ENCODE peak calls at places on chromosomes 6 and 20, in ten cellular contexts. One of them, this sample, is unnamed.

GRCh38 chr6:111812080-111813038 is 60.9 kb downstream of the FYN start:
- DNase-seq in fibroblast of lung: no peak
- DNase-seq in glutamatergic neuron: peak; percentile 73
- DNase-seq in astrocyte of the spinal cord: no peak
- DNase-seq in type B pancreatic cell: no peak
- DNase-seq in astrocyte: peak; percentile 66
- DNase-seq in esophagus muscularis mucosa: no peak
- DNase-seq in stomach: no peak
- DNase-seq in A549: no peak
- DNase-seq in GM12865: no peak
- DNase-seq in this sample: no peak

GRCh38 chr20:48298424-48298823 is 513.1 kb upstream of the SULF2 start:
- DNase-seq in fibroblast of lung: no peak
- DNase-seq in glutamatergic neuron: no peak
- DNase-seq in astrocyte of the spinal cord: no peak
- DNase-seq in type B pancreatic cell: no peak
- DNase-seq in astrocyte: no peak
- DNase-seq in esophagus muscularis mucosa: no peak
- DNase-seq in stomach: no peak
- DNase-seq in A549: no peak
- DNase-seq in GM12865: no peak
- DNase-seq in this sample: no peak

GRCh38 chr6:128574413-128574812 is 54.0 kb upstream of the PTPRK start:
- DNase-seq in fibroblast of lung: no peak
- DNase-seq in glutamatergic neuron: no peak
- DNase-seq in astrocyte of the spinal cord: no peak
- DNase-seq in type B pancreatic cell: no peak
- DNase-seq in astrocyte: no peak
- DNase-seq in esophagus muscularis mucosa: no peak
- DNase-seq in stomach: no peak
- DNase-seq in A549: no peak
- DNase-seq in GM12865: peak; percentile 18
- DNase-seq in this sample: no peak

GRCh38 chr6:35736982-35737412 is at the start of gene ARMC12:
- DNase-seq in fibroblast of lung: no peak
- DNase-seq in glutamatergic neuron: no peak
- DNase-seq in astrocyte of the spinal cord: no peak
- DNase-seq in type B pancreatic cell: no peak
- DNase-seq in astrocyte: no peak
- DNase-seq in esophagus muscularis mucosa: no peak
- DNase-seq in stomach: no peak
- DNase-seq in A549: no peak
- DNase-seq in GM12865: no peak
- DNase-seq in this sample: no peak

GRCh38 chr6:82988904-82989303 is 76.7 kb downstream of the UBE3D start:
- DNase-seq in fibroblast of lung: peak; percentile 11
- DNase-seq in glutamatergic neuron: no peak
- DNase-seq in astrocyte of the spinal cord: peak; percentile 14
- DNase-seq in type B pancreatic cell: no peak
- DNase-seq in astrocyte: peak; percentile 33
- DNase-seq in esophagus muscularis mucosa: no peak
- DNase-seq in stomach: no peak
- DNase-seq in A549: no peak
- DNase-seq in GM12865: no peak
- DNase-seq in this sample: no peak

GRCh38 chr20:15992564-15992963 is 580.7 kb downstream of the KIF16B start:
- DNase-seq in fibroblast of lung: no peak
- DNase-seq in glutamatergic neuron: no peak
- DNase-seq in astrocyte of the spinal cord: no peak
- DNase-seq in type B pancreatic cell: no peak
- DNase-seq in astrocyte: no peak
- DNase-seq in esophagus muscularis mucosa: no peak
- DNase-seq in stomach: no peak
- DNase-seq in A549: no peak
- DNase-seq in GM12865: no peak
- DNase-seq in this sample: no peak

GRCh38 chr6:106739387-106739786 is 110.0 kb downstream of the QRSL1 start:
- DNase-seq in fibroblast of lung: no peak
- DNase-seq in glutamatergic neuron: no peak
- DNase-seq in astrocyte of the spinal cord: peak; percentile 32
- DNase-seq in type B pancreatic cell: no peak
- DNase-seq in astrocyte: no peak
- DNase-seq in esophagus muscularis mucosa: no peak
- DNase-seq in stomach: peak; percentile 84
- DNase-seq in A549: peak; percentile 34
- DNase-seq in GM12865: no peak
- DNase-seq in this sample: no peak

GRCh38 chr6:12957321-12958051 is 240.9 kb downstream of the PHACTR1 start:
- DNase-seq in fibroblast of lung: peak; percentile 48
- DNase-seq in glutamatergic neuron: peak; percentile 29
- DNase-seq in astrocyte of the spinal cord: peak; percentile 72
- DNase-seq in type B pancreatic cell: no peak
- DNase-seq in astrocyte: peak; percentile 58
- DNase-seq in esophagus muscularis mucosa: no peak
- DNase-seq in stomach: peak; percentile 76
- DNase-seq in A549: peak; percentile 6
- DNase-seq in GM12865: peak; percentile 9
- DNase-seq in this sample: no peak

GRCh38 chr6:163187201-163187600 is 227.3 kb upstream of the QKI start:
- DNase-seq in fibroblast of lung: no peak
- DNase-seq in glutamatergic neuron: no peak
- DNase-seq in astrocyte of the spinal cord: no peak
- DNase-seq in type B pancreatic cell: no peak
- DNase-seq in astrocyte: no peak
- DNase-seq in esophagus muscularis mucosa: peak; percentile 87
- DNase-seq in stomach: no peak
- DNase-seq in A549: no peak
- DNase-seq in GM12865: no peak
- DNase-seq in this sample: no peak

GRCh38 chr6:71211799-71212198 is 76.8 kb upstream of the OGFRL1 start:
- DNase-seq in fibroblast of lung: no peak
- DNase-seq in glutamatergic neuron: no peak
- DNase-seq in astrocyte of the spinal cord: no peak
- DNase-seq in type B pancreatic cell: no peak
- DNase-seq in astrocyte: no peak
- DNase-seq in esophagus muscularis mucosa: no peak
- DNase-seq in stomach: no peak
- DNase-seq in A549: no peak
- DNase-seq in GM12865: no peak
- DNase-seq in this sample: no peak

GRCh38 chr6:144330588-144330987 is 45.5 kb downstream of the UTRN start:
- DNase-seq in fibroblast of lung: no peak
- DNase-seq in glutamatergic neuron: no peak
- DNase-seq in astrocyte of the spinal cord: no peak
- DNase-seq in type B pancreatic cell: no peak
- DNase-seq in astrocyte: no peak
- DNase-seq in esophagus muscularis mucosa: peak; percentile 80
- DNase-seq in stomach: peak; percentile 85
- DNase-seq in A549: no peak
- DNase-seq in GM12865: no peak
- DNase-seq in this sample: peak; percentile 60

GRCh38 chr20:32278199-32278643 is 770 bp downstream of the KIF3B start:
- DNase-seq in fibroblast of lung: no peak
- DNase-seq in glutamatergic neuron: no peak
- DNase-seq in astrocyte of the spinal cord: no peak
- DNase-seq in type B pancreatic cell: no peak
- DNase-seq in astrocyte: no peak
- DNase-seq in esophagus muscularis mucosa: no peak
- DNase-seq in stomach: no peak
- DNase-seq in A549: no peak
- DNase-seq in GM12865: peak; percentile 81
- DNase-seq in this sample: no peak

GRCh38 chr6:158897236-158897635 is 78.1 kb upstream of the EZR start:
- DNase-seq in fibroblast of lung: no peak
- DNase-seq in glutamatergic neuron: no peak
- DNase-seq in astrocyte of the spinal cord: no peak
- DNase-seq in type B pancreatic cell: no peak
- DNase-seq in astrocyte: no peak
- DNase-seq in esophagus muscularis mucosa: no peak
- DNase-seq in stomach: no peak
- DNase-seq in A549: no peak
- DNase-seq in GM12865: no peak
- DNase-seq in this sample: no peak

GRCh38 chr6:53309059-53309896 is 39.5 kb downstream of the ELOVL5 start:
- DNase-seq in fibroblast of lung: peak; percentile 84
- DNase-seq in glutamatergic neuron: no peak
- DNase-seq in astrocyte of the spinal cord: no peak
- DNase-seq in type B pancreatic cell: no peak
- DNase-seq in astrocyte: peak; percentile 58
- DNase-seq in esophagus muscularis mucosa: no peak
- DNase-seq in stomach: peak; percentile 38
- DNase-seq in A549: no peak
- DNase-seq in GM12865: peak; percentile 81
- DNase-seq in this sample: no peak

GRCh38 chr20:44491635-44492395 is 16.1 kb downstream of the TTPAL start:
- DNase-seq in fibroblast of lung: peak; percentile 69
- DNase-seq in glutamatergic neuron: no peak
- DNase-seq in astrocyte of the spinal cord: peak; percentile 42
- DNase-seq in type B pancreatic cell: no peak
- DNase-seq in astrocyte: no peak
- DNase-seq in esophagus muscularis mucosa: no peak
- DNase-seq in stomach: no peak
- DNase-seq in A549: no peak
- DNase-seq in GM12865: no peak
- DNase-seq in this sample: no peak

GRCh38 chr20:44485830-44486198 is 10.1 kb downstream of the TTPAL start:
- DNase-seq in fibroblast of lung: no peak
- DNase-seq in glutamatergic neuron: no peak
- DNase-seq in astrocyte of the spinal cord: no peak
- DNase-seq in type B pancreatic cell: no peak
- DNase-seq in astrocyte: no peak
- DNase-seq in esophagus muscularis mucosa: no peak
- DNase-seq in stomach: no peak
- DNase-seq in A549: no peak
- DNase-seq in GM12865: no peak
- DNase-seq in this sample: no peak

GRCh38 chr20:44489223-44489622 is 13.5 kb downstream of the TTPAL start:
- DNase-seq in fibroblast of lung: no peak
- DNase-seq in glutamatergic neuron: no peak
- DNase-seq in astrocyte of the spinal cord: no peak
- DNase-seq in type B pancreatic cell: no peak
- DNase-seq in astrocyte: no peak
- DNase-seq in esophagus muscularis mucosa: no peak
- DNase-seq in stomach: no peak
- DNase-seq in A549: no peak
- DNase-seq in GM12865: no peak
- DNase-seq in this sample: no peak

GRCh38 chr20:44489931-44490330 is 14.3 kb downstream of the TTPAL start:
- DNase-seq in fibroblast of lung: no peak
- DNase-seq in glutamatergic neuron: no peak
- DNase-seq in astrocyte of the spinal cord: no peak
- DNase-seq in type B pancreatic cell: no peak
- DNase-seq in astrocyte: no peak
- DNase-seq in esophagus muscularis mucosa: no peak
- DNase-seq in stomach: no peak
- DNase-seq in A549: no peak
- DNase-seq in GM12865: peak; percentile 86
- DNase-seq in this sample: no peak

DNA sequence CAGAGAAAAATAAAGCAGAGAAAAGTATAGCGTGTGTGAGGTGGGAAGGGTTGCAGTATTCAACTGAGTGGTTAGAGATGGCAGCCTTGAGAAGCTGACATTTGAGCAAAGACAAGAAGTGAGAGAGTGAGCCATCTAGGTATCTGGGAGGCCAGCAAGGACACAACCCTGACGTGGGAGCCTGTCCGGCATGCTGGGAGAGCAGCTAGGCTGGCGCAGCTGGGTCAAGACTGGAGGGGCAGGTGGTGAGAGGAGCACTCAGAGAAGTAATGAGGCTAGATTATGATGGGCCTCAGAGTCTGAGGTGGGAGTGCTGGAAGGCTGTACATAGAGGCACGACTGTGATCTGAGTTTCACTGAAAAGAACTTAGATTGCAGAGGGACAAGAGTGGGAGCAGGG is 12.9 kb downstream of the TTPAL start:
- DNase-seq in fibroblast of lung: no peak
- DNase-seq in glutamatergic neuron: no peak
- DNase-seq in astrocyte of the spinal cord: no peak
- DNase-seq in type B pancreatic cell: no peak
- DNase-seq in astrocyte: no peak
- DNase-seq in esophagus muscularis mucosa: no peak
- DNase-seq in stomach: no peak
- DNase-seq in A549: no peak
- DNase-seq in GM12865: no peak
- DNase-seq in this sample: no peak
- TF ChIP-seq CTCF in fibroblast of lung: no peak
- TF ChIP-seq CTCF in glutamatergic neuron: no peak
- TF ChIP-seq CTCF in astrocyte of the spinal cord: no peak
- TF ChIP-seq CTCF in type B pancreatic cell: no peak
- TF ChIP-seq CTCF in astrocyte: no peak
- TF ChIP-seq CTCF in esophagus muscularis mucosa: no peak
- TF ChIP-seq CTCF in stomach: no peak
- TF ChIP-seq CTCF in A549: no peak
- TF ChIP-seq CTCF in GM12865: no peak
- TF ChIP-seq CTCF in this sample: no peak

GRCh38 chr6:70103798-70104197 is 199.1 kb downstream of the COL9A1 start:
- DNase-seq in fibroblast of lung: no peak
- DNase-seq in glutamatergic neuron: no peak
- DNase-seq in astrocyte of the spinal cord: no peak
- DNase-seq in type B pancreatic cell: no peak
- DNase-seq in astrocyte: no peak
- DNase-seq in esophagus muscularis mucosa: no peak
- DNase-seq in stomach: no peak
- DNase-seq in A549: no peak
- DNase-seq in GM12865: peak; percentile 24
- DNase-seq in this sample: no peak
- TF ChIP-seq CTCF in fibroblast of lung: peak; percentile 54
- TF ChIP-seq CTCF in glutamatergic neuron: peak; percentile 67
- TF ChIP-seq CTCF in astrocyte of the spinal cord: peak; percentile 49
- TF ChIP-seq CTCF in type B pancreatic cell: peak; percentile 65
- TF ChIP-seq CTCF in astrocyte: no peak
- TF ChIP-seq CTCF in esophagus muscularis mucosa: peak; percentile 22
- TF ChIP-seq CTCF in stomach: no peak
- TF ChIP-seq CTCF in A549: peak; percentile 21
- TF ChIP-seq CTCF in GM12865: peak; percentile 53
- TF ChIP-seq CTCF in this sample: peak; percentile 22

GRCh38 chr6:151911401-151911800 is 103.9 kb downstream of the ESR1 start:
- DNase-seq in fibroblast of lung: no peak
- DNase-seq in glutamatergic neuron: no peak
- DNase-seq in astrocyte of the spinal cord: no peak
- DNase-seq in type B pancreatic cell: no peak
- DNase-seq in astrocyte: no peak
- DNase-seq in esophagus muscularis mucosa: no peak
- DNase-seq in stomach: no peak
- DNase-seq in A549: no peak
- DNase-seq in GM12865: no peak
- DNase-seq in this sample: no peak
- TF ChIP-seq CTCF in fibroblast of lung: no peak
- TF ChIP-seq CTCF in glutamatergic neuron: no peak
- TF ChIP-seq CTCF in astrocyte of the spinal cord: no peak
- TF ChIP-seq CTCF in type B pancreatic cell: no peak
- TF ChIP-seq CTCF in astrocyte: no peak
- TF ChIP-seq CTCF in esophagus muscularis mucosa: no peak
- TF ChIP-seq CTCF in stomach: no peak
- TF ChIP-seq CTCF in A549: no peak
- TF ChIP-seq CTCF in GM12865: no peak
- TF ChIP-seq CTCF in this sample: no peak

DNA sequence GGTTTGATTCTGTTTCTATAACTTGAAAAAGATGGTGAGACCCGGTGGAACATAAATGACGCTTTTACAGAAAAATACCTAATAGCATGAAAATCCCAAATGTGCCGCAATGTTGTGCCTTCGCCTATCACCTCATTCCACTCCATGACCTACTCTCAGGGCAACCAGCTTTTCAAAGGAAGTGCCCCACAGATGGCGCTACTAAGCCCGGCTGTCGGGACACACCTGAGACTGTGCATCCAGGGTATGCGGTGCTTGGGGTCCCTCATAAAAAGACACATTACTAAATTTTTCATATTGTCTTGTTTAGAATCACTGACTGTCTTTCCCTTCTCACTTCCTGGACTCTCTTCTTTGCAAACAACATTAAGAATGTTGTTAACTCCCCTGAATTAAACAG is 145.5 kb upstream of the RPS6KA2 start:
- DNase-seq in fibroblast of lung: no peak
- DNase-seq in glutamatergic neuron: no peak
- DNase-seq in astrocyte of the spinal cord: no peak
- DNase-seq in type B pancreatic cell: no peak
- DNase-seq in astrocyte: no peak
- DNase-seq in esophagus muscularis mucosa: no peak
- DNase-seq in stomach: no peak
- DNase-seq in A549: no peak
- DNase-seq in GM12865: no peak
- DNase-seq in this sample: peak; percentile 77
- TF ChIP-seq CTCF in fibroblast of lung: peak; percentile 14
- TF ChIP-seq CTCF in glutamatergic neuron: no peak
- TF ChIP-seq CTCF in astrocyte of the spinal cord: peak; percentile 36
- TF ChIP-seq CTCF in type B pancreatic cell: no peak
- TF ChIP-seq CTCF in astrocyte: no peak
- TF ChIP-seq CTCF in esophagus muscularis mucosa: no peak
- TF ChIP-seq CTCF in stomach: no peak
- TF ChIP-seq CTCF in A549: peak; percentile 15
- TF ChIP-seq CTCF in GM12865: no peak
- TF ChIP-seq CTCF in this sample: peak; percentile 21

This sample was measured in osteocyte.